ENCODE peak calls at places on chromosome 10, in four cellular contexts. I is HCT116, X is neuronal stem cell, H is kidney. O is an unnamed sample. For H3K36me3, the result is how much of the 10 kb centered on the place peaks cover.

GRCh38 chr10:110556993-110557601 is 10.4 kb upstream of the SMC3 start:
- DNase-seq in I (peak), X (peak), H (no peak), O (no peak)

GRCh38 chr10:14879055-14879800 is 562 bp downstream of the SUV39H2 start:
- DNase-seq in I (no peak), X (no peak), H (peak), O (no peak)

GRCh38 chr10:105210546-105210945 is 569.5 kb downstream of the SORCS3 start:
- DNase-seq in I (no peak), X (no peak), H (no peak), O (peak)

GRCh38 chr10:33126742-33127141 is 168.7 kb upstream of the ITGB1 start:
- DNase-seq in I (no peak), X (no peak), H (no peak), O (no peak)

GRCh38 chr10:97254694-97255093 is 37.7 kb downstream of the ARHGAP19 start:
- DNase-seq in I (no peak), X (no peak), H (no peak), O (no peak)

GRCh38 chr10:101032637-101033201 is 1.7 kb downstream of the SFXN3 start:
- DNase-seq in I (peak), X (no peak), H (peak), O (peak)

GRCh38 chr10:74778436-74779094 is 47.8 kb upstream of the KAT6B start:
- DNase-seq in I (no peak), X (no peak), H (no peak), O (no peak)

GRCh38 chr10:88070080-88070880 is 206.9 kb downstream of the PTEN start:
- DNase-seq in I (no peak), X (no peak), H (no peak), O (no peak)

GRCh38 chr10:58152698-58153263 is 114.9 kb downstream of the IPMK start:
- DNase-seq in I (peak), X (peak), H (no peak), O (peak)

GRCh38 chr10:50417906-50418697 is 166.8 kb upstream of the ASAH2 start:
- DNase-seq in I (peak), X (peak), H (peak), O (peak)

DNA sequence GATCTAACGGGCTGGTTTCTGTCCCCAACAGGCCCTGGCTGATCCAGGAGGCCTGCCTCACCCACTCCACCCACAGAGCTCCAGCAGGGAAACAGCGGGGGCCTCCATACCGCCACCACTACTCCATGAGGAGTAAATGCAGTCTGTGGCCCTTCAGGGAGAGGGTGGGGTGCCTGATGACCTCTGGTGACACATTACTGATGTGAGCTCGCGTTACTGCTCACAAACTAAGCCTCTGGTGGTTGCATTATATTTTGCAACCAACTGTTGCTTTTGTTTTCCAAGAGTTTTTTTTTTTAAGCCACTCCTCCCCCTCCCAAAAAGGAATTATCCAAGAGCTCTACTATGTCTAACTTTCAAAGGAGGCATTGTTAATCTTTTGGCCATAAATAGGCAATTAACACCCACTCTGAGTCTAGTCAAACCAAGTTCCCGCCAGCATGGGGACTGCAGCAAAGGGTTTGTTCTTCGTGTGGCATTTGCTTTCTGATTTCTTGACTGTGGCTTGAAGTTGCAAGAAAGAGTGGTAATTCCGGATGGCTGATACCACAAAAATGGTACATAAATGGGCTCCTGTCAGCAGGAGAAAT is 72.6 kb downstream of the FAM53B start:
- DNase-seq in I (peak), X (peak), H (peak), O (peak)
- H3K9ac ChIP-seq in I (no peak), X (no peak), H (no peak), O (no peak)

GRCh38 chr10:44385423-44385725 is 477 bp upstream of the CXCL12 start:
- DNase-seq in I (no peak), X (no peak), H (peak), O (no peak)
- H3K4me3 ChIP-seq in I (no peak), X (no peak), H (peak), O (no peak)

DNA sequence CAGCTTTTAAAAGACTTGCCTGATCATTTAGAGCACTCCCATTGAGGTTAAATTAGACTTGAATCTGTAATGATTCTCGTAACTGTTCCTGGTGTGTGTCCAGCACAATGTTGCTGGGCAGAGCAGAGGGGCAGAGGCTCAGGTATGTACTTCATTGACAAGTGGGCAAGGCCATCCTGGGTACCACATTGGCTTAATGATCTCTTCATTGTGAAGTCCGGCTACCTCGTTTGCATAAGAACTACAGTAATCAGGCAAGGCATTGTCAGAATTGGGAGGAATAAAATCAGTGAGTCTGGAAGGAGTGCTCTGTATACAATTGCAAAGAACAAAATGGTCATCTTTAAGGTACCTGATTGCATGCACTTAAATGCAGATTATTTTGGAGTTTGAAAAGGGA is 6.1 kb downstream of the RPS24 start:
- DNase-seq in I (no peak), X (no peak), H (no peak), O (no peak)
- H3K36me3 ChIP-seq in I (half or more), X (half or more), H (half or more), O (half or more)

GRCh38 chr10:77467422-77467963 is 170.1 kb downstream of the KCNMA1 start:
- DNase-seq in I (no peak), X (no peak), H (no peak), O (no peak)
- H3K9ac ChIP-seq in I (no peak), X (no peak), H (no peak), O (no peak)

DNA sequence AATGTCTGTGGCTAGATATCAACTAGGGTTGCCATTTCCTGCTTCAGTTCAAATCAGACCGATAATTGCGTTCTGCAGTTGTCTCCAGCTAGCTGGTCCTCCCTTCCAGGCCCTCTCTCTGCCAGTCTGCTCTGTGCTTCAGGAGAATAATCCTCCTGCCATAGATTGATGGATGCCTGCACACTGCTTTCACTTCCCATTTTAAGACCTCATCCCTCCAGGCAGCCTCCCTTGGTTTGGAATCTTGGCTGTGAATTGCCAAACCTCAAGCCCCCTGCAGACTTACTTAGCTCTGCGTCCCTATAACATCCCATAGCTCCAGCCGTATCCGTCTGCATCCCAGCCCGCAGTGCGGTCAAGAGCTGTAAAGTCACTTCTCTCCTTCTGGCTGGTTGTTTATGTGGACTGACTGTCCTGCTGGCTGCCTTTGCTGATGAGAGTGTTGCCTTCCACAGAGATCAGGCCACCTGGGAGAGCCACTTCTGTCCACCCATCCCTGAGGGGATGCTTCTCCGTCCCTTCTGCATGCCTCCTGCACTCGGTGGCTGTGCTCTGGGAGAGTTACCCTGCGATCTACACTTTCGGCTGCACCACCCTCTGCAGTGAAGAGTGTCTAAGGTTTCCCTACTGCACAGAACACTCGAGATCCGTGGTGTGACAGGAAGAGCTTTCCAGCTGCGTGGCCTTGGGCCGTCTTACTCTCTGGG is 22.4 kb upstream of the KLF6 start:
- DNase-seq in I (no peak), X (no peak), H (peak), O (no peak)
- H3K4me3 ChIP-seq in I (no peak), X (no peak), H (no peak), O (no peak)

GRCh38 chr10:821322-821721 is 110.2 kb downstream of the LARP4B start:
- DNase-seq in I (no peak), X (no peak), H (no peak), O (peak)
- H3K36me3 ChIP-seq in I (under half), X (half or more), H (half or more), O (under half)

GRCh38 chr10:79148452-79149344 is 79.9 kb downstream of the ZMIZ1 start:
- DNase-seq in I (no peak), X (no peak), H (peak), O (peak)

GRCh38 chr10:79146611-79147130 is 77.9 kb downstream of the ZMIZ1 start:
- DNase-seq in I (no peak), X (no peak), H (peak), O (no peak)

GRCh38 chr10:79145517-79146470 is 77.0 kb downstream of the ZMIZ1 start:
- DNase-seq in I (no peak), X (no peak), H (peak), O (no peak)

GRCh38 chr10:79147796-79148451 is 79.2 kb downstream of the ZMIZ1 start:
- DNase-seq in I (no peak), X (no peak), H (peak), O (no peak)

DNA sequence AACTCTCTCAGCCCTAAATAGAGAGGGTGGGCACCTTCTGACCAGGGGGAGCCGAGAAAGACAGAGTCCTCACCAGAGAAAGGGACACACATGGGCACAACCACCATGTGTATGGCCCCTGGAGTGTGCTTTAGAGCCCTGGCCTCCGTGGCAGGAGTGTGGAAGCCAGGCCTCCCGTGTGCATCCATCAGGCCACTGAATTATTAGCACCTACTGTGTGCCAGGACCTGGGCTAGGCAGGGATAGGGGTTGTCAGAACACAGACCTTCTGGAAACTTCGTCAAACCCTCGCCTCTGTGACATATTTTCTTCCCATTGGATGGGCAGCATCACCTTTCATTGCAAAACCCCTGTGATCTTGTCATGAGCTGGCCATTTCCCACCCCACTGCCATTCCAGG is 78.5 kb downstream of the ZMIZ1 start:
- DNase-seq in I (no peak), X (no peak), H (no peak), O (no peak)
- H3K9ac ChIP-seq in I (no peak), X (no peak), H (peak), O (no peak)

GRCh38 chr10:60298408-60299389 is 91.0 kb downstream of the ANK3 start:
- DNase-seq in I (no peak), X (no peak), H (no peak), O (no peak)

GRCh38 chr10:60299390-60299778 is 90.3 kb downstream of the ANK3 start:
- DNase-seq in I (no peak), X (no peak), H (no peak), O (no peak)

GRCh38 chr10:60303778-60304177 is 85.9 kb downstream of the ANK3 start:
- DNase-seq in I (no peak), X (no peak), H (no peak), O (no peak)

GRCh38 chr10:60296073-60296472 is 93.6 kb downstream of the ANK3 start:
- DNase-seq in I (no peak), X (no peak), H (no peak), O (no peak)

GRCh38 chr10:60299961-60300883 is 89.5 kb downstream of the ANK3 start:
- DNase-seq in I (no peak), X (peak), H (no peak), O (no peak)
- H3K4me3 ChIP-seq in I (no peak), X (no peak), H (no peak), O (no peak)